ENCODE peak calls at places on chromosomes 6 and 20, in eight cellular contexts. Q is right lobe of liver; D is OCI-LY7; C is activated CD8-positive, alpha-beta T cell treated with anti-CD3 and anti-CD28 coated beads for 36 hours; N is left ventricle myocardium inferior; R is psoas muscle; I is pancreas; W is tibial artery. B is an unnamed sample.
A peak's percentile ranks its signal among the peaks of the same experiment; 100 is the strongest.

GRCh38 chr6:52400316-52401041 is 19.7 kb upstream of the EFHC1 start:
- DNase-seq in Q (no peak), D (no peak), C (no peak), N (no peak), R (no peak), I (no peak), W (no peak), B (no peak)

GRCh38 chr20:53331151-53331973 is 262.3 kb downstream of the ZNF217 start:
- DNase-seq in Q (no peak), D (no peak), C (no peak), N (no peak), R (no peak), I (no peak), W (no peak), B (no peak)

GRCh38 chr6:40138273-40138720 is 204.0 kb upstream of the MOCS1 start:
- DNase-seq in Q (no peak), D (no peak), C (no peak), N (no peak), R (no peak), I (peak; percentile 80), W (no peak), B (no peak)

GRCh38 chr6:92715991-92716390 is 703.4 kb downstream of the EPHA7 start:
- DNase-seq in Q (no peak), D (no peak), C (no peak), N (no peak), R (no peak), I (no peak), W (no peak), B (no peak)

GRCh38 chr6:84772428-84773132 is 8.2 kb upstream of the TBX18 start:
- DNase-seq in Q (no peak), D (no peak), C (no peak), N (peak; percentile 19), R (no peak), I (no peak), W (peak; percentile 66), B (no peak)

GRCh38 chr6:14851286-14851685 is 394.6 kb upstream of the JARID2 start:
- DNase-seq in Q (no peak), D (no peak), C (no peak), N (no peak), R (no peak), I (no peak), W (no peak), B (no peak)

GRCh38 chr6:54491431-54491830 is 183.2 kb downstream of the TINAG start:
- DNase-seq in Q (no peak), D (no peak), C (no peak), N (no peak), R (no peak), I (no peak), W (no peak), B (no peak)

GRCh38 chr6:20691185-20691584 is 156.9 kb downstream of the CDKAL1 start:
- DNase-seq in Q (no peak), D (no peak), C (no peak), N (no peak), R (no peak), I (no peak), W (no peak), B (no peak)

GRCh38 chr6:34792605-34793500 is 970 bp downstream of the BLTP3A start:
- DNase-seq in Q (peak; percentile 38), D (peak; percentile 67), C (peak; percentile 45), N (no peak), R (no peak), I (peak; percentile 33), W (peak; percentile 69), B (peak; percentile 64)

GRCh38 chr6:41355952-41356351 is 20.5 kb downstream of the NCR2 start:
- DNase-seq in Q (no peak), D (no peak), C (no peak), N (no peak), R (no peak), I (no peak), W (no peak), B (no peak)

GRCh38 chr6:125203395-125203794 is 49.8 kb downstream of the TPD52L1 start:
- DNase-seq in Q (no peak), D (no peak), C (no peak), N (no peak), R (no peak), I (no peak), W (no peak), B (no peak)

GRCh38 chr6:79307321-79308036 is 73.0 kb upstream of the HMGN3 start:
- DNase-seq in Q (no peak), D (no peak), C (no peak), N (no peak), R (no peak), I (no peak), W (no peak), B (no peak)

GRCh38 chr6:63543982-63544381 is 28.3 kb upstream of the LOC128125822 start:
- DNase-seq in Q (no peak), D (no peak), C (no peak), N (no peak), R (no peak), I (no peak), W (no peak), B (no peak)

GRCh38 chr20:19817017-19817416 is 59.0 kb downstream of the RIN2 start:
- DNase-seq in Q (no peak), D (no peak), C (no peak), N (no peak), R (no peak), I (no peak), W (no peak), B (no peak)

DNA sequence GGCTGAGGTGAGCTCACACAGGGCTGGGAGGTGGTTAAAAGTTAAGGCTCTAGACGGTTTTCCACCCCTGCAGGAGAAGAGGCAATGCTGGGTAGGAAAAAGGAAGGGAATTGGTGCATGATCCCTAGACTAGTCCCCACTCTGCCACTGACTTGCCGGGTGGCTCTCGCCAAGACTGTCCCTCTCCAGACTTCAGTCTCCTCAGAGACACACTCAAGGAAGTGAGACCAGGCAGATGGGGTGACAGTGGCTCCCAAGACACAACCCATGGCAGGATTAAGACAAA is 13.1 kb downstream of the C20orf96 start:
- DNase-seq in Q (no peak), D (no peak), C (no peak), N (no peak), R (no peak), I (no peak), W (peak; percentile 37), B (no peak)
- TF ChIP-seq CTCF in Q (no peak), D (no peak), C (no peak), N (no peak), R (no peak), I (no peak), W (no peak), B (no peak)

DNA sequence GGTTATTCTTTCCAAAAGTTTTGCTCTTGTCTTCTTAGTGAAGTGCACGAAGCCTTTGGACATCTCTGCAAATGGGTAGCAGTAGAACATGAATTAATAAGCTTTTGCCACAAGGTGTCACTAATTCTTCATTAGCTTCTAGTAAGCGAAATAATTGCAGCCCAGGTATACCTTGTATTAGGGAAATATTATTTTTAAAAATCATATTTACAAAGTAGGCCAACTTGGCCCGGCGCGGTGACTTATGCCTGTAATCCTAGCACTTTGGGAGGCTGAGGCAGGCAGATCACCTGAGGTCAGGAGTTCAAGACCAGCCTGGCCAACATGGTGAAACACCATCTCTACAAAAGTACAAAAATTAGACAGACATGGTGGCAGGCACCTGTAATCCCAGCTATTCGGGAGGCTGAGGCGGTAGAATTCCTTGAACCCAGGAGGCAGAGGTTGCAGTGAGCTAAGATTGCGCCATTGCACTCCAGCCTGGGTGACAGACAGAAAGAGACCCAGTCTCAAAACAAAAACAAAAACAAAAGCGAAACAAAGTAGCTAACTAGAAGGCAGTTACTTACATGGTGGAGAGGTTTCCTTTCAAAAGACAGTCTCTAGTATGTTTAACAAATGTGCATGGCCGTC is 8.8 kb upstream of the RSPH3 start:
- DNase-seq in Q (no peak), D (peak; percentile 85), C (no peak), N (no peak), R (no peak), I (no peak), W (no peak), B (peak; percentile 71)
- TF ChIP-seq CTCF in Q (peak; percentile 40), D (peak; percentile 89), C (peak; percentile 83), N (peak; percentile 58), R (peak; percentile 34), I (peak; percentile 23), W (no peak), B (peak; percentile 47)

DNA sequence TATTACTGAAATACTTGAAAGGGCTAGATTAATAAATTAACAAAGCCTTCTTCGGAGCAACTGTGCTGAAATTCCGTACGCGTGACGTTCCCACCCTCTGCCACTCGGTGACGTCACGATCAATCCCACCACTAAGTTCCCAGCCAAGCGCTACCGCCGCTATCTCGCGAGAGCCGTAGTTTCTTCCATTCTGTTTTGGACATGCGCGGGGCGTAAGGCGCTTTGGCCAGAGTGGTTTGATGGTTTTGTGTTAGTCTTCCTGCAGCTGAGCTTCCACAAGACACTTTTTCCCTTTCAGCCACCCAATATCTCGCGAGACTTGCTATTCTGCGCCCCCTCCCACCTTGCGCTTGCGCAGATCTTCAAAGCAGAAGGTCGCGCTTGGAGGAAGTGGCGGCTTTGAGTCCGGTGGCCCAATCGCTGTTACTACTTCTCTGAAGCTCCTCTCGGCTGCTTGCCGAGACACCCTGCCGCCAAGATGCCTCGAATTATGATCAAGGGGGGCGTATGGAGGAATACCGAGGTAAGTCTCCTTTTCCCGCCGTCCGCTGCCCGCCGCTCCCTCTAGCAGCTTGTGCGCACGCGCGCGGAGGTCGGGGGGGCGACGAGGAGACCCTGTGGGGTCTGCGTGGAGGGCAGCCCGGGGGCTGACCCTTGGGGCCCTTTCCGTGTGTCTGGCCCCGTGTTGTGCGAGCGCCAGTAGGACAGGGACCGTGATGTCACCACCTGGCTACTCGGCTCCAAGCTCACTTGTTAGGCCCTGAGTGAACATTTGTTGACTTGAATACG is at the start of gene CDC5L:
- DNase-seq in Q (peak; percentile 89), D (peak; percentile 99), C (peak; percentile 98), N (peak; percentile 93), R (peak; percentile 95), I (peak; percentile 95), W (peak; percentile 98), B (peak; percentile 99)
- TF ChIP-seq CTCF in Q (no peak), D (no peak), C (no peak), N (no peak), R (no peak), I (no peak), W (no peak), B (no peak)

GRCh38 chr6:66558189-66558588 is 851.2 kb upstream of the EYS start:
- DNase-seq in Q (no peak), D (peak; percentile 16), C (no peak), N (no peak), R (no peak), I (no peak), W (no peak), B (peak; percentile 2)
- TF ChIP-seq CTCF in Q (peak; percentile 7), D (peak; percentile 69), C (peak; percentile 26), N (no peak), R (no peak), I (no peak), W (no peak), B (no peak)

GRCh38 chr20:2237059-2237458 is 58.7 kb upstream of the TGM3 start:
- DNase-seq in Q (peak; percentile 79), D (no peak), C (no peak), N (no peak), R (peak; percentile 76), I (no peak), W (peak; percentile 76), B (no peak)
- TF ChIP-seq CTCF in Q (peak; percentile 71), D (no peak), C (no peak), N (no peak), R (peak; percentile 33), I (no peak), W (no peak), B (no peak)

GRCh38 chr6:147806697-147807096 is 298.2 kb downstream of the SAMD5 start:
- DNase-seq in Q (no peak), D (no peak), C (no peak), N (no peak), R (no peak), I (no peak), W (no peak), B (no peak)
- TF ChIP-seq CTCF in Q (no peak), D (peak; percentile 35), C (no peak), N (no peak), R (no peak), I (no peak), W (no peak), B (no peak)